ENCODE peak calls at places on chromosomes 7 and 10, in eight cellular contexts. N is Panc1, E is fibroblast of lung, S is Peyer's patch, K is adrenal gland, D is sigmoid colon, X is ascending aorta, W is pancreas. Q is an unnamed sample.

GRCh38 chr10:45441239-45441638 is 67.2 kb downstream of the ALOX5 start:
- DNase-seq in E (no peak), S (peak), D (no peak), K (no peak), X (no peak), W (no peak), N (no peak), Q (no peak)

GRCh38 chr10:83522881-83523386 is 616.4 kb upstream of the GHITM start:
- DNase-seq in E (peak), X (no peak), S (no peak), W (no peak), K (no peak), D (no peak), N (no peak), Q (no peak)

GRCh38 chr7:151249034-151249731 is 689 bp upstream of the SMARCD3 start:
- DNase-seq in D (peak), E (peak), N (no peak), S (no peak), W (peak), X (peak), K (peak), Q (peak)

GRCh38 chr10:92855560-92855959 is 7.2 kb downstream of the EXOC6 start:
- DNase-seq in S (no peak), E (no peak), D (no peak), K (no peak), W (no peak), X (no peak), N (no peak), Q (no peak)

GRCh38 chr10:58948303-58948702 is 228.1 kb upstream of the PHYHIPL start:
- DNase-seq in K (no peak), E (no peak), W (no peak), S (no peak), N (no peak), X (no peak), D (no peak), Q (no peak)

GRCh38 chr10:3472705-3473078 is 300.1 kb upstream of the PITRM1 start:
- DNase-seq in W (no peak), D (no peak), K (no peak), S (no peak), X (no peak), E (peak), N (no peak), Q (no peak)

GRCh38 chr10:36612436-36612835 is 513.0 kb upstream of the ANKRD30A start:
- DNase-seq in X (no peak), E (no peak), N (no peak), K (no peak), D (no peak), W (no peak), S (no peak), Q (no peak)

GRCh38 chr7:50362712-50363282 is 58.3 kb downstream of the IKZF1 start:
- DNase-seq in S (peak), X (no peak), E (no peak), D (no peak), N (no peak), K (no peak), W (no peak), Q (peak)

GRCh38 chr7:143305423-143306070 is 10.4 kb upstream of the CLCN1 start:
- DNase-seq in D (no peak), X (no peak), W (peak), S (peak), K (peak), E (peak), N (no peak), Q (peak)

GRCh38 chr10:6050801-6051445 is 11.2 kb downstream of the IL2RA start:
- DNase-seq in E (no peak), D (peak), S (peak), N (peak), W (peak), K (peak), X (peak), Q (peak)

GRCh38 chr7:45978010-45978681 is 57.1 kb upstream of the IGFBP3 start:
- DNase-seq in E (peak), N (peak), X (peak), W (no peak), S (no peak), K (peak), D (no peak), Q (no peak)

GRCh38 chr7:132825932-132826480 is 249.7 kb upstream of the PLXNA4 start:
- DNase-seq in S (no peak), W (no peak), X (no peak), E (peak), N (no peak), D (no peak), K (no peak), Q (no peak)

GRCh38 chr10:91319336-91319735 is 90.8 kb upstream of the HECTD2 start:
- DNase-seq in S (no peak), D (no peak), N (no peak), W (no peak), K (no peak), E (no peak), X (no peak), Q (no peak)

GRCh38 chr7:5827755-5828154 is 46.3 kb upstream of the RNF216 start:
- DNase-seq in K (peak), W (peak), E (no peak), X (no peak), D (no peak), N (no peak), S (no peak), Q (no peak)

GRCh38 chr7:148277042-148277660 is 313.4 kb upstream of the C7orf33 start:
- DNase-seq in S (no peak), W (no peak), N (no peak), K (peak), D (no peak), E (no peak), X (no peak), Q (no peak)

GRCh38 chr10:107686095-107686494 is 521.6 kb upstream of the SORCS1 start:
- DNase-seq in S (peak), N (no peak), K (peak), D (no peak), X (no peak), W (no peak), E (no peak), Q (no peak)

GRCh38 chr7:115511330-115511729 is 519.2 kb downstream of the TFEC start:
- DNase-seq in N (no peak), X (no peak), K (no peak), E (no peak), W (no peak), D (no peak), S (no peak), Q (no peak)

GRCh38 chr10:92279297-92279696 is 11.6 kb downstream of the CPEB3 start:
- DNase-seq in N (no peak), X (no peak), S (no peak), E (no peak), W (no peak), D (no peak), K (no peak), Q (no peak)

GRCh38 chr7:21948364-21948763 is 2.7 kb upstream of the CDCA7L start:
- DNase-seq in W (no peak), D (no peak), K (no peak), E (no peak), X (no peak), N (no peak), S (no peak), Q (no peak)

GRCh38 chr7:21949522-21949921 is 3.8 kb upstream of the CDCA7L start:
- DNase-seq in S (no peak), N (no peak), K (no peak), E (no peak), X (no peak), D (no peak), W (no peak), Q (no peak)

GRCh38 chr7:21947056-21947455 is 1.4 kb upstream of the CDCA7L start:
- DNase-seq in D (no peak), X (no peak), N (no peak), S (no peak), K (no peak), W (no peak), E (no peak), Q (no peak)

GRCh38 chr7:21946228-21946709 is 570 bp upstream of the CDCA7L start:
- DNase-seq in K (no peak), D (no peak), X (no peak), N (no peak), E (no peak), W (no peak), S (no peak), Q (no peak)

DNA sequence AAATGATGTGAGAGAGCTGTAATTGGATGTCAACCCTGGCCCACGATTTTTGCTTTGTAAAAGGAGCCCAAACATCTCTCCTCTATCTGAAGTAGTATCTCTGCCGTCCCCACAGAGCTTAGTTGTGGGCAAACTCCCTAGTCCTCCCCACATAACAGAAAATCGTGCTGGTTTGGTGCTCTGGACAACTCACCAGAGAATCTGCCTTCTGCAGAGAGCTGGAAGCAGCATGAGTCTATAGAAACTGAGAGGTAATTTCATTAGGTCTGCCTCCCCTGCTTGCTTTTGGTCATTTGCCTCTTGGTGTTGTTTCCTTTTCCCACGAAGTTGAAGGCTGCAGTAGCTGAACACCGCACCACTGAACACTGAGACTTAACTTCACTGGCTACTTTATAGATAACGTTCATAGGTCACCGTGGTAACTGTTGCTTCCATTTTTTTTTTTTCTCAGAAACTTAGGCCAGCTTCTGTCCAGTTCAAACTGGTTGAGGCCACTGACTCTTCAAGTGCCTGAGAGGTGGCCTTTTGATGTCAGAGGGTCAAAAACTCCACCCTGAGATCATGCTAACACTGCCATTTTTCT is 3.3 kb upstream of the CDCA7L start:
- DNase-seq in S (no peak), W (no peak), N (no peak), K (no peak), D (no peak), X (no peak), E (no peak), Q (no peak)
- H3K4me3 ChIP-seq in S (no peak), W (no peak), N (no peak), K (no peak), D (no peak), X (no peak), E (no peak), Q (no peak)

GRCh38 chr10:86177483-86178155 is 189.0 kb downstream of the GRID1 start:
- DNase-seq in E (no peak), S (no peak), X (no peak), N (no peak), D (no peak), K (no peak), W (no peak), Q (no peak)

GRCh38 chr10:86179143-86179505 is 187.5 kb downstream of the GRID1 start:
- DNase-seq in S (no peak), X (no peak), N (no peak), D (no peak), E (no peak), W (no peak), K (no peak), Q (no peak)

GRCh38 chr10:86176850-86177249 is 189.7 kb downstream of the GRID1 start:
- DNase-seq in N (no peak), X (no peak), S (no peak), E (no peak), K (no peak), W (no peak), D (no peak), Q (no peak)

GRCh38 chr10:86179961-86180360 is 186.6 kb downstream of the GRID1 start:
- DNase-seq in N (no peak), X (peak), W (no peak), E (no peak), S (no peak), K (no peak), D (no peak), Q (no peak)

DNA sequence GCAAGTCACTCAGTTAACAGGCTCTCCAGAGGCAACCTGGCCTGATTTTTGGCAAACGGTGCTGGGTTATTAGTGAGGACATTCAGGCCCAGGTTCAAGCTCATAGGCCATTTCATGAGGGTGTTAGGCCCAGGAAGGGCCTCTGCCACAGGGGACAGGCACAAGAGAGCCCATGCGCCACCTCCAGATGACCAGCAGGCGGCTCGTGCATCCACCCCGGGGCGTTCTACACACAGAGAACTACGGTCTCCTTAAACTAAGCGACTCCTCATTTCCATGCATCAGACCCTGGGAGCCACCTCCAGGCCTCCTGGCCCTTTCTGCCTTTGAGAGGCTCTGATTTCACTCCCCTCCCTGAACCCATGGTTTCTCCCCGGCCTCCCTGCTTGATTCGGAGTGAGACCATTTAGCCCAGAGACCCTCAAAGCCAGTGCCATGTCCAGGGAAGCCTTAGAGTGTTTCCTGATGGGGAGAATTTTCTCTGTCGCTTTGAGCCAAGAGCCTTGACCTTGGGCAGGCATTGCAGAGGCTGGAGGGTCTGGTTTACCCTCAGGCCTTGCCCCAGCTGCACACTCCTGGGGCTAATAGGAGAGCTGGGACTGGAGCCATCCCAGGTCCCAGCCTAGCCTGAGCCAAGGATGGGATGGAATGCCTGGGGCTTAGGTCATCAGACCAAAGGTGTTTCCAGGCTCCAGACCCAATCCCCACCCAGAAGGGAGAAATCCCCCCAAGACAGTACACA is 188.0 kb downstream of the GRID1 start:
- DNase-seq in S (no peak), W (no peak), X (no peak), D (no peak), N (no peak), K (peak), E (no peak), Q (no peak)
- TF ChIP-seq CTCF in S (no peak), W (no peak), X (no peak), D (no peak), N (peak), K (no peak), E (no peak), Q (no peak)

GRCh38 chr10:88898727-88899126 is 18.7 kb downstream of the STAMBPL1 start:
- DNase-seq in D (no peak), K (no peak), X (no peak), E (no peak), S (peak), N (no peak), W (no peak), Q (no peak)
- H3K27ac ChIP-seq in D (peak), K (no peak), X (no peak), E (no peak), S (no peak), N (peak), W (no peak), Q (no peak)

DNA sequence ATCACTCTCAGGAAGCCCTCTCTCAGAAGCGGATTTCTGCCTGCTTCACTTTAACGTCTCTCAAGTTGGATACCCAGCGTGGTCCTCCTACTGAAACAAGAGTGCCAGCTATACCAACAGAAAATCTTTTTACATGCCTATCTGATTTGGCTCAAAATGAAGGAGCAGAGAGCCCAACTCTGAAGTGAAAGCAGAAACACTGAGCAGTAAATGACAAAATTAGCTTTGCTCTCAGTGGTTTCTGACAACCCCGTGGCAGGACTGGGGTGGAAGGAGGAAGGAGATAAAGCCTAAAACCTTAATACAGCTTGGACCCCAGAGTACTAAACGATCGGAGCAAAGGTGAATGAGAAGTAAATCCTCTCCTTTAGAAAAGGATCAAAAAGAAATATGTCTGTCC is 25.1 kb upstream of the GPR37 start:
- DNase-seq in N (no peak), W (no peak), S (no peak), D (no peak), K (no peak), X (no peak), E (no peak), Q (no peak)
- H3K4me3 ChIP-seq in N (peak), W (no peak), S (no peak), D (no peak), K (no peak), X (peak), E (no peak), Q (no peak)

GRCh38 chr10:75462865-75463264 is 31.4 kb downstream of the LRMDA start:
- DNase-seq in S (no peak), K (no peak), N (no peak), X (no peak), E (no peak), W (no peak), D (no peak), Q (no peak)

GRCh38 chr10:75460059-75460458 is 28.6 kb downstream of the LRMDA start:
- DNase-seq in K (no peak), X (no peak), N (no peak), D (no peak), W (no peak), S (no peak), E (no peak), Q (no peak)

GRCh38 chr10:75464478-75465090 is 33.2 kb downstream of the LRMDA start:
- DNase-seq in N (no peak), W (no peak), X (no peak), E (no peak), S (no peak), D (no peak), K (no peak), Q (no peak)

GRCh38 chr10:75465110-75465509 is 33.7 kb downstream of the LRMDA start:
- DNase-seq in W (no peak), K (no peak), N (no peak), S (no peak), X (no peak), D (no peak), E (no peak), Q (no peak)

DNA sequence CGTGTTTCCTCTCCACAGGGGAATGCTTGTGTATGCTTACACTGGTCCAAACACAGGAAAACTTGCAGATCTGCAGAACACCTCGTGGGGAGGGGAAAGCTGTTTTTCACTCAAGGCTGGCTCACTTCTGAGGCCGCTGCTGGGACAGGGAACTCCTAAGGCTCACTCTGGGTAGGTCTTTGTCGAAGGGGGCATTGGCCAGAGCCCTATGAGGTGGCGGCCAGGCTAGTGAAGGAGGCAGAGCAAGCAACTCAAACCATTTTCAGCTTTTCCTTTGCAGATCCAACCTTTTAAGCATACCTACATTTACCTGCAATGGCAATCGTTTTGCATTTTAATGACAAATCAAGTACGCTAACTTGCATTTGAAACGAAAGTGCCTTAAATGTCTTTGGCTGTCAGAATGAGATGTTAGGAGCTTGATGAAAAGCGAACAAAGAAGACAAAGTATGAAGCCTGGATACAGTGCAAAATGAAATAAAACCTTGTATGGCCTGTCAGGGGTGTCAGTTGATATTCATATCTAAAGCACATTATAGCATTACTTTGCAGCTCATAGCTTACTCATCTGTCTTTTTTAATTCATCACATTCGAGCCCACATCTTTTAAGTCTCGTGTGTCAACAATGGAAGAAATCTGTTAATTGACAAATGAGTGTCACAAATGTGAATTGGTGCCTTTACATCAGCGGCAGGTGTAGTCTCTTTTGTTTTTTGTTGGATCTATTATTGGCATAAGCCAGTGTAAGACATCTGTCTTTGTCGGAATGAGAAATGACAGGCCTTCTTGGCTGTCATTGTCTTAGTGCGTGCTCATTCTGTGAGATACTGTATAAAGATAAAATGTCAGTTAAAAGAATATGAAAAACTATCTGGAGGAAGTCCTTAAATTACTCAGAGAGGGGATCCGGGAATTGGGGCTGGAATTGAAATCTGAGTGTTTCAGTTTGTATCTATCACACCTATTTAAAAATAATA is 30.5 kb downstream of the LRMDA start:
- DNase-seq in E (no peak), K (no peak), W (no peak), S (no peak), D (no peak), X (no peak), N (no peak), Q (no peak)
- TF ChIP-seq CTCF in E (no peak), K (no peak), W (no peak), S (no peak), D (no peak), X (no peak), N (no peak), Q (no peak)

DNA sequence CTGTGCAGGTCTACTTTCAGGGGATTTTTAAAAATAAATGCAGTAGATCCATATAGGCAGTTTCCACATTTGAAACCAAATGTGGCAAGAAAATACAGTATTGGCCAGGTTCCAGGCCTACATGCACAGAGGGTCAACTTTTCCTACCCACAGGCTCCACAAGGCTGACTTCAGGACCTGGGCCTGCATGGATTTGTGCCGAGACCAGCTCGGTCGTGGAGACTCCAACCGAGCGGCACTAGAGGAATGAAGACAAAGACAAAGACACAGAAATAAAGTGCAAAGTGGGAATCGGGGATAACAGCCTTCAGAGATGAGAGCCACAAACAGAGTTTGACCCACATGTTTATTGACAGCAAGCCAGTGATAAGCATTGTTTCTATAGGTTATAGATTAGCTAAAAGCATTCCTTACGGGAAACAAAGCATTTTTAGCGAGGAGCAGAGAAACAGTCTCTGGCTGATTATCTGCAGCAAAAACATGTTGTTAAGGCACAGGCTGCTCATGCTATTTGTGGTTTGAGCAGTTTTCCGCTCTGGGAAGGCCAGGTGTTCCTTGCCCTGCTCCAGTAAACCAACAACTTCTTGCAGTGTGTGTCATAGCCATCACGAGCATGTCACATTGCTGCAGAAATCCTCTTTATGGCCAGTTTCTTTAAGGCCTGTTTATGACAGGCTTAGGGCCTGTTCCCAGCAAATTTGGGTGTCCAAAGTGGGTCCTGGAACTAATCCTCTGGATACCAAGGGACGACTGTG is 52.6 kb downstream of the ZNF37A start:
- DNase-seq in N (no peak), X (no peak), W (no peak), E (no peak), D (no peak), S (no peak), K (no peak), Q (no peak)
- H3K27ac ChIP-seq in N (no peak), X (no peak), W (no peak), E (no peak), D (no peak), S (no peak), K (no peak), Q (no peak)

Q was measured in CD8-positive, alpha-beta T cell.